ENCODE peak calls at places on chromosomes 4 and X, in eight cellular contexts. One of them, this sample, is unnamed.

GRCh38 chr4:159046683-159047082 is 56.2 kb upstream of the RAPGEF2 start:
- DNase-seq in heart left ventricle: no peak
- DNase-seq in hepatocyte: peak; percentile 55
- DNase-seq in right cardiac atrium: no peak
- DNase-seq in upper lobe of right lung: no peak
- DNase-seq in thoracic aorta: no peak
- DNase-seq in ascending aorta: no peak
- DNase-seq in GM23248: no peak
- DNase-seq in this sample: no peak

GRCh38 chr4:96162631-96163030 is 322.7 kb downstream of the PDHA2 start:
- DNase-seq in heart left ventricle: no peak
- DNase-seq in ascending aorta: no peak
- DNase-seq in upper lobe of right lung: no peak
- DNase-seq in thoracic aorta: no peak
- DNase-seq in GM23248: no peak
- DNase-seq in hepatocyte: no peak
- DNase-seq in right cardiac atrium: no peak
- DNase-seq in this sample: peak; percentile 11

GRCh38 chr4:83328486-83328885 is 6.2 kb downstream of the HPSE start:
- DNase-seq in GM23248: peak; percentile 14
- DNase-seq in thoracic aorta: no peak
- DNase-seq in heart left ventricle: no peak
- DNase-seq in ascending aorta: no peak
- DNase-seq in hepatocyte: peak; percentile 4
- DNase-seq in upper lobe of right lung: no peak
- DNase-seq in right cardiac atrium: no peak
- DNase-seq in this sample: peak; percentile 79

GRCh38 chr4:112403072-112403945 is 106.1 kb downstream of the ALPK1 start:
- DNase-seq in hepatocyte: peak; percentile 7
- DNase-seq in thoracic aorta: no peak
- DNase-seq in ascending aorta: no peak
- DNase-seq in right cardiac atrium: no peak
- DNase-seq in upper lobe of right lung: no peak
- DNase-seq in heart left ventricle: no peak
- DNase-seq in GM23248: no peak
- DNase-seq in this sample: peak; percentile 33

GRCh38 chr4:2482693-2483092 is 13.8 kb downstream of the RNF4 start:
- DNase-seq in upper lobe of right lung: no peak
- DNase-seq in thoracic aorta: no peak
- DNase-seq in heart left ventricle: peak; percentile 92
- DNase-seq in hepatocyte: no peak
- DNase-seq in ascending aorta: no peak
- DNase-seq in right cardiac atrium: peak; percentile 83
- DNase-seq in GM23248: peak; percentile 61
- DNase-seq in this sample: no peak

GRCh38 chrX:9846631-9847030 is 60.4 kb downstream of the SHROOM2 start:
- DNase-seq in thoracic aorta: no peak
- DNase-seq in GM23248: peak; percentile 5
- DNase-seq in heart left ventricle: no peak
- DNase-seq in upper lobe of right lung: no peak
- DNase-seq in ascending aorta: no peak
- DNase-seq in hepatocyte: no peak
- DNase-seq in right cardiac atrium: no peak
- DNase-seq in this sample: no peak

GRCh38 chrX:100413231-100413630 is 3.2 kb upstream of the PCDH19 start:
- DNase-seq in hepatocyte: peak; percentile 78
- DNase-seq in heart left ventricle: no peak
- DNase-seq in thoracic aorta: no peak
- DNase-seq in right cardiac atrium: peak; percentile 70
- DNase-seq in ascending aorta: no peak
- DNase-seq in GM23248: peak; percentile 77
- DNase-seq in upper lobe of right lung: no peak
- DNase-seq in this sample: peak; percentile 80

GRCh38 chr4:146567396-146567795 is 45.7 kb upstream of the SLC10A7 start:
- DNase-seq in GM23248: peak; percentile 35
- DNase-seq in ascending aorta: no peak
- DNase-seq in thoracic aorta: no peak
- DNase-seq in heart left ventricle: no peak
- DNase-seq in hepatocyte: no peak
- DNase-seq in right cardiac atrium: no peak
- DNase-seq in upper lobe of right lung: no peak
- DNase-seq in this sample: peak; percentile 3

GRCh38 chr4:151408630-151409469 is at the start of gene FHIP1A:
- DNase-seq in right cardiac atrium: peak; percentile 84
- DNase-seq in upper lobe of right lung: peak; percentile 94
- DNase-seq in GM23248: peak; percentile 78
- DNase-seq in heart left ventricle: peak; percentile 69
- DNase-seq in hepatocyte: peak; percentile 97
- DNase-seq in ascending aorta: peak; percentile 85
- DNase-seq in thoracic aorta: no peak
- DNase-seq in this sample: peak; percentile 99

GRCh38 chr4:178086324-178086723 is 644.1 kb upstream of the AGA start:
- DNase-seq in right cardiac atrium: no peak
- DNase-seq in ascending aorta: no peak
- DNase-seq in heart left ventricle: no peak
- DNase-seq in GM23248: no peak
- DNase-seq in thoracic aorta: no peak
- DNase-seq in upper lobe of right lung: no peak
- DNase-seq in hepatocyte: peak; percentile 53
- DNase-seq in this sample: peak; percentile 78

GRCh38 chr4:8435656-8436121 is 4.8 kb downstream of the ACOX3 start:
- DNase-seq in GM23248: peak; percentile 21
- DNase-seq in right cardiac atrium: no peak
- DNase-seq in ascending aorta: no peak
- DNase-seq in thoracic aorta: no peak
- DNase-seq in hepatocyte: no peak
- DNase-seq in heart left ventricle: no peak
- DNase-seq in upper lobe of right lung: no peak
- DNase-seq in this sample: peak; percentile 18

GRCh38 chrX:147962476-147962875 is 18.7 kb upstream of the FMR1NB start:
- DNase-seq in heart left ventricle: no peak
- DNase-seq in right cardiac atrium: no peak
- DNase-seq in ascending aorta: no peak
- DNase-seq in hepatocyte: no peak
- DNase-seq in upper lobe of right lung: no peak
- DNase-seq in thoracic aorta: no peak
- DNase-seq in GM23248: no peak
- DNase-seq in this sample: no peak

GRCh38 chr4:113686950-113687718 is 74.4 kb downstream of the CAMK2D start:
- DNase-seq in right cardiac atrium: no peak
- DNase-seq in upper lobe of right lung: no peak
- DNase-seq in heart left ventricle: no peak
- DNase-seq in GM23248: peak; percentile 17
- DNase-seq in thoracic aorta: no peak
- DNase-seq in hepatocyte: no peak
- DNase-seq in ascending aorta: no peak
- DNase-seq in this sample: no peak

GRCh38 chr4:113678651-113679050 is 82.9 kb downstream of the CAMK2D start:
- DNase-seq in hepatocyte: no peak
- DNase-seq in heart left ventricle: no peak
- DNase-seq in upper lobe of right lung: no peak
- DNase-seq in right cardiac atrium: no peak
- DNase-seq in thoracic aorta: no peak
- DNase-seq in ascending aorta: no peak
- DNase-seq in GM23248: peak; percentile 25
- DNase-seq in this sample: no peak

GRCh38 chr4:113684534-113685091 is 76.9 kb downstream of the CAMK2D start:
- DNase-seq in heart left ventricle: peak; percentile 83
- DNase-seq in GM23248: peak; percentile 73
- DNase-seq in ascending aorta: peak; percentile 85
- DNase-seq in thoracic aorta: peak; percentile 44
- DNase-seq in upper lobe of right lung: no peak
- DNase-seq in right cardiac atrium: peak; percentile 74
- DNase-seq in hepatocyte: peak; percentile 81
- DNase-seq in this sample: peak; percentile 39

GRCh38 chr4:113682730-113683129 is 78.8 kb downstream of the CAMK2D start:
- DNase-seq in upper lobe of right lung: no peak
- DNase-seq in right cardiac atrium: no peak
- DNase-seq in ascending aorta: no peak
- DNase-seq in thoracic aorta: no peak
- DNase-seq in GM23248: peak; percentile 80
- DNase-seq in heart left ventricle: no peak
- DNase-seq in hepatocyte: no peak
- DNase-seq in this sample: no peak

GRCh38 chr4:113683143-113683542 is 78.4 kb downstream of the CAMK2D start:
- DNase-seq in heart left ventricle: no peak
- DNase-seq in ascending aorta: no peak
- DNase-seq in GM23248: no peak
- DNase-seq in hepatocyte: no peak
- DNase-seq in thoracic aorta: no peak
- DNase-seq in upper lobe of right lung: no peak
- DNase-seq in right cardiac atrium: no peak
- DNase-seq in this sample: no peak
- H3K4me1 ChIP-seq in heart left ventricle: peaks cover 62% of the 10 kb centered on the region
- H3K4me1 ChIP-seq in ascending aorta: peaks cover 16% of the 10 kb centered on the region
- H3K4me1 ChIP-seq in GM23248: peaks cover 52% of the 10 kb centered on the region
- H3K4me1 ChIP-seq in hepatocyte: peaks cover 31% of the 10 kb centered on the region
- H3K4me1 ChIP-seq in thoracic aorta: peaks cover 35% of the 10 kb centered on the region
- H3K4me1 ChIP-seq in upper lobe of right lung: no peaks in the 10 kb centered on the region
- H3K4me1 ChIP-seq in right cardiac atrium: peaks cover 9% of the 10 kb centered on the region
- H3K4me1 ChIP-seq in this sample: no peaks in the 10 kb centered on the region

DNA sequence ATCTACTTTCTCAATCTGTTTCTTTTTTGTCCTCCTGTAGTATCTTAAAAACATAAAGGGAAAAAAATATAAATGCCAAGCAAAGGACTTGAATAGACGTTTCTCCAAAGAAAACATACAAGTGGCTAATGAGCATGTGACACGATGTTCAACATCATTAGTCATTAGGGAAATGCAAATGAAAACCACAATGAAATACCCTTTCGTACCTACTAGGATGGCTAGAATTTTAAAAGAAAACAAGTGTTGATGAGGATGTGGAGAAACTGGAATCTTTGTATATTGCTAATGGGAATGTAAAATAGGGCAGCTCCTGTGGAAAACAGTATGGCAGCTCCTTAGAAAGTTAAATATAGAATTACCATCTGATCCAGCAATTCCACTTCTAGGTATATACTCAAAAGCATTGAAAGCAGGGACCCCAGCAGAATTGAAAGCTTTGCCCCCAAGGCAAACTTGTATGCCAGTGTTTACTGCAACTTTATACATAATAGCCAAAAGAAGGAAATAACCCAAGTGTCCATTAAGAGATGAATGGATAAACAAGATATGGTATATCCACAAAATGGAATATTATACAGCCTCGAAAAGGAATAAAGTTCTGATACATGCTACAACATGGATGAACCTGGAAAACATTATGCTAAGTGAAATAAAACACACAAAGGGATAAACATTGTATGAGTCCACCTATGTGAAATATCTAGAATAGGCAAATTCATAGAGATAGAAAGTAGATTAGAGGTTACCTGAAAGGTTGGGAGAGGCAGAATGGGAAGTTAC is 138.3 kb downstream of the SH3KBP1 start:
- DNase-seq in thoracic aorta: no peak
- DNase-seq in right cardiac atrium: no peak
- DNase-seq in upper lobe of right lung: no peak
- DNase-seq in hepatocyte: no peak
- DNase-seq in GM23248: no peak
- DNase-seq in ascending aorta: no peak
- DNase-seq in heart left ventricle: no peak
- DNase-seq in this sample: no peak
- H3K4me1 ChIP-seq in thoracic aorta: no peaks in the 10 kb centered on the region
- H3K4me1 ChIP-seq in right cardiac atrium: no peaks in the 10 kb centered on the region
- H3K4me1 ChIP-seq in upper lobe of right lung: peaks cover 15% of the 10 kb centered on the region
- H3K4me1 ChIP-seq in hepatocyte: no peaks in the 10 kb centered on the region
- H3K4me1 ChIP-seq in GM23248: no peaks in the 10 kb centered on the region
- H3K4me1 ChIP-seq in ascending aorta: no peaks in the 10 kb centered on the region
- H3K4me1 ChIP-seq in heart left ventricle: no peaks in the 10 kb centered on the region
- H3K4me1 ChIP-seq in this sample: no peaks in the 10 kb centered on the region

GRCh38 chr4:41217020-41217333 is 2.6 kb upstream of the APBB2 start:
- DNase-seq in thoracic aorta: no peak
- DNase-seq in right cardiac atrium: no peak
- DNase-seq in GM23248: no peak
- DNase-seq in hepatocyte: no peak
- DNase-seq in heart left ventricle: no peak
- DNase-seq in ascending aorta: no peak
- DNase-seq in upper lobe of right lung: no peak
- DNase-seq in this sample: no peak

GRCh38 chr4:41218703-41219102 is 4.4 kb upstream of the APBB2 start:
- DNase-seq in GM23248: no peak
- DNase-seq in thoracic aorta: no peak
- DNase-seq in right cardiac atrium: no peak
- DNase-seq in ascending aorta: no peak
- DNase-seq in upper lobe of right lung: no peak
- DNase-seq in hepatocyte: no peak
- DNase-seq in heart left ventricle: no peak
- DNase-seq in this sample: no peak

GRCh38 chr4:41216294-41217019 is 2.1 kb upstream of the APBB2 start:
- DNase-seq in upper lobe of right lung: peak; percentile 94
- DNase-seq in heart left ventricle: peak; percentile 81
- DNase-seq in ascending aorta: peak; percentile 88
- DNase-seq in hepatocyte: peak; percentile 91
- DNase-seq in GM23248: peak; percentile 85
- DNase-seq in right cardiac atrium: peak; percentile 83
- DNase-seq in thoracic aorta: no peak
- DNase-seq in this sample: peak; percentile 87

GRCh38 chr4:41215969-41216293 is 1.6 kb upstream of the APBB2 start:
- DNase-seq in ascending aorta: no peak
- DNase-seq in thoracic aorta: no peak
- DNase-seq in right cardiac atrium: no peak
- DNase-seq in heart left ventricle: no peak
- DNase-seq in hepatocyte: no peak
- DNase-seq in GM23248: no peak
- DNase-seq in upper lobe of right lung: no peak
- DNase-seq in this sample: no peak

DNA sequence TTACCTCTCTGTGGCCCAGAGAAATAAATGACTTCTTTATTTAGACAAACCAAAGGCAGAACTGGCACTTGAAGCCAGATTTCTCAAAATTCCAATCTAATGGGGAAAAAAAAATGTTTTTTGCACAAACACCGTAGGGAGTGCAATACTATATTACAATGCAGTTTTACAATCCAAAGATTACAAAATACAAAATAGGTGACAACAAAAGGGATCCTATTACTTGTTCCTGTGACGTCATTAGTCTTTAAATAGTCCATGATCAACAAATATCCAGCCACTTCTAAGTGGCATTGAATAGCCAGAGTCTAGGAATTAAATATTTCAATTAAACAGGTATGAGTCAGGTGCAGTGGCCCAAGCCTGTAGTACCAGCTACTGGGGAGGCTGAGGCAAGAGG is 3.0 kb upstream of the APBB2 start:
- DNase-seq in thoracic aorta: no peak
- DNase-seq in ascending aorta: no peak
- DNase-seq in right cardiac atrium: no peak
- DNase-seq in hepatocyte: no peak
- DNase-seq in upper lobe of right lung: no peak
- DNase-seq in GM23248: no peak
- DNase-seq in heart left ventricle: no peak
- DNase-seq in this sample: no peak
- H3K4me1 ChIP-seq in thoracic aorta: peaks cover 12% of the 10 kb centered on the region
- H3K4me1 ChIP-seq in ascending aorta: peaks cover 7% of the 10 kb centered on the region
- H3K4me1 ChIP-seq in right cardiac atrium: peaks cover 4% of the 10 kb centered on the region
- H3K4me1 ChIP-seq in hepatocyte: peaks cover 14% of the 10 kb centered on the region
- H3K4me1 ChIP-seq in upper lobe of right lung: peaks cover 16% of the 10 kb centered on the region
- H3K4me1 ChIP-seq in GM23248: peaks cover 6% of the 10 kb centered on the region
- H3K4me1 ChIP-seq in heart left ventricle: peaks cover 32% of the 10 kb centered on the region
- H3K4me1 ChIP-seq in this sample: peaks cover 28% of the 10 kb centered on the region

DNA sequence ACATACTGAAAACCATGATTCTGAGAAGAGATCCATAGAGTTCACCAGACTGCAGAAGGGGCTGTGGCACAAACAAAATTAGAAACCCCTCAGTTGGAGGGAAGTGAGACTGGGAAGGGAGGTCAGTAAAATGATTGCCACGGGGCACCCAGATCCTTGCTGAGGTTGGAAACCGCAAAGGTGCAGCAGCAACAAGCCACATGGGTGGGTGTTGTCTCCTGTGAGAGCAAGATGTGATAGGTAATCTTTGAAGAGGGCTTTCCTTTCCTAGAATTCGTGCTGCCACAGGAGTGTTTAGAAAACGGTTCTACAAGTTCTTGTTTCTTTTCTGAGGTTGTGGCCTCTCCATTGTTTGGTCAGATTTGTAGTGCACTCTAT is 85.5 kb downstream of the NFKB1 start:
- DNase-seq in thoracic aorta: no peak
- DNase-seq in GM23248: no peak
- DNase-seq in upper lobe of right lung: no peak
- DNase-seq in hepatocyte: no peak
- DNase-seq in right cardiac atrium: no peak
- DNase-seq in ascending aorta: no peak
- DNase-seq in heart left ventricle: no peak
- DNase-seq in this sample: no peak
- H3K4me1 ChIP-seq in thoracic aorta: no peaks in the 10 kb centered on the region
- H3K4me1 ChIP-seq in GM23248: no peaks in the 10 kb centered on the region
- H3K4me1 ChIP-seq in upper lobe of right lung: no peaks in the 10 kb centered on the region
- H3K4me1 ChIP-seq in hepatocyte: no peaks in the 10 kb centered on the region
- H3K4me1 ChIP-seq in right cardiac atrium: no peaks in the 10 kb centered on the region
- H3K4me1 ChIP-seq in ascending aorta: no peaks in the 10 kb centered on the region
- H3K4me1 ChIP-seq in heart left ventricle: no peaks in the 10 kb centered on the region
- H3K4me1 ChIP-seq in this sample: no peaks in the 10 kb centered on the region

This sample was measured in GM23338.